ENCODE peak calls at places on chromosomes 2 and 18, in six cellular contexts. V is spleen, Z is Peyer's patch, K is IMR-90, N is brain microvascular endothelial cell, P is RWPE1. X is an unnamed sample.

GRCh38 chr2:98771264-98771663 is 40.3 kb upstream of the MGAT4A start:
- DNase-seq in V (no peak), Z (no peak), K (no peak), N (no peak), P (no peak), X (no peak)

GRCh38 chr2:209600257-209601180 is 171.1 kb upstream of the UNC80 start:
- DNase-seq in V (no peak), Z (no peak), K (no peak), N (no peak), P (no peak), X (no peak)

GRCh38 chr2:148614332-148615049 is 30.1 kb upstream of the EPC2 start:
- DNase-seq in V (no peak), Z (no peak), K (peak), N (peak), P (peak), X (peak)

GRCh38 chr18:68648191-68648590 is 66.7 kb downstream of the TMX3 start:
- DNase-seq in V (no peak), Z (no peak), K (no peak), N (no peak), P (no peak), X (no peak)

GRCh38 chr18:46293699-46294300 is 189.6 kb downstream of the HAUS1 start:
- DNase-seq in V (no peak), Z (no peak), K (peak), N (no peak), P (no peak), X (peak)

GRCh38 chr2:2656046-2656715 is 325.1 kb upstream of the MYT1L start:
- DNase-seq in V (peak), Z (no peak), K (no peak), N (no peak), P (no peak), X (no peak)

GRCh38 chr2:64023485-64024258 is 4.4 kb upstream of the VPS54 start:
- DNase-seq in V (no peak), Z (no peak), K (no peak), N (no peak), P (no peak), X (no peak)

GRCh38 chr18:3625717-3626091 is 175.7 kb downstream of the TGIF1 start:
- DNase-seq in V (no peak), Z (no peak), K (peak), N (no peak), P (no peak), X (no peak)

GRCh38 chr2:195009202-195009601 is 647.8 kb upstream of the SLC39A10 start:
- DNase-seq in V (no peak), Z (no peak), K (peak), N (no peak), P (no peak), X (no peak)

GRCh38 chr2:130724455-130724854 is 4.4 kb upstream of the GPR148 start:
- DNase-seq in V (no peak), Z (no peak), K (no peak), N (no peak), P (no peak), X (no peak)

GRCh38 chr2:148813603-148814065 is 61.4 kb upstream of the KIF5C start:
- DNase-seq in V (peak), Z (no peak), K (no peak), N (no peak), P (no peak), X (no peak)

GRCh38 chr2:161044937-161045336 is 115.3 kb upstream of the TANK start:
- DNase-seq in V (no peak), Z (no peak), K (peak), N (no peak), P (no peak), X (no peak)

GRCh38 chr2:161136696-161137324 is 23.4 kb upstream of the TANK start:
- DNase-seq in V (no peak), Z (no peak), K (peak), N (peak), P (no peak), X (peak)

GRCh38 chr18:76678248-76678647 is 144.1 kb upstream of the ZNF236 start:
- DNase-seq in V (no peak), Z (no peak), K (no peak), N (no peak), P (no peak), X (no peak)

GRCh38 chr2:71893646-71894045 is 254.0 kb downstream of the CYP26B1 start:
- DNase-seq in V (no peak), Z (no peak), K (no peak), N (no peak), P (no peak), X (no peak)

GRCh38 chr2:19860022-19860421 is 41.8 kb downstream of the TTC32 start:
- DNase-seq in V (no peak), Z (no peak), K (peak), N (no peak), P (peak), X (no peak)

GRCh38 chr2:46737577-46737976 is 178.0 kb downstream of the MCFD2 start:
- DNase-seq in V (no peak), Z (no peak), K (peak), N (no peak), P (peak), X (peak)

GRCh38 chr2:68809324-68810240 is 61.6 kb downstream of the BMP10 start:
- DNase-seq in V (no peak), Z (no peak), K (no peak), N (no peak), P (no peak), X (no peak)

GRCh38 chr2:12726271-12726670 is 9.5 kb downstream of the TRIB2 start:
- DNase-seq in V (no peak), Z (no peak), K (no peak), N (no peak), P (no peak), X (no peak)

GRCh38 chr2:213246665-213247281 is 37.5 kb upstream of the SPAG16 start:
- DNase-seq in V (no peak), Z (no peak), K (peak), N (no peak), P (peak), X (peak)

GRCh38 chr2:121904656-121905055 is 149.2 kb downstream of the TSN start:
- DNase-seq in V (no peak), Z (no peak), K (no peak), N (no peak), P (no peak), X (no peak)

GRCh38 chr18:9742588-9743131 is 34.6 kb downstream of the RAB31 start:
- DNase-seq in V (peak), Z (no peak), K (peak), N (peak), P (no peak), X (peak)

GRCh38 chr2:56108806-56109205 is 75.0 kb upstream of the CCDC85A start:
- DNase-seq in V (no peak), Z (no peak), K (no peak), N (no peak), P (no peak), X (peak)

GRCh38 chr2:234038076-234038802 is 12.3 kb upstream of the SPP2 start:
- DNase-seq in V (no peak), Z (no peak), K (peak), N (no peak), P (no peak), X (no peak)

GRCh38 chr18:363327-364115 is 95.7 kb upstream of the THOC1 start:
- DNase-seq in V (no peak), Z (no peak), K (peak), N (no peak), P (no peak), X (no peak)

GRCh38 chr2:67485431-67485830 is 88.3 kb downstream of the ETAA1 start:
- DNase-seq in V (no peak), Z (no peak), K (peak), N (peak), P (no peak), X (no peak)

GRCh38 chr2:61151434-61151833 is 10.6 kb upstream of the C2orf74 start:
- DNase-seq in V (no peak), Z (no peak), K (peak), N (peak), P (peak), X (no peak)

GRCh38 chr18:9380571-9381390 is 46.2 kb downstream of the TWSG1 start:
- DNase-seq in V (no peak), Z (no peak), K (peak), N (peak), P (no peak), X (no peak)

GRCh38 chr2:63654959-63655358 is 66.2 kb downstream of the MDH1 start:
- DNase-seq in V (no peak), Z (no peak), K (no peak), N (no peak), P (no peak), X (no peak)

GRCh38 chr2:95158891-95159619 is 593 bp downstream of the ZNF514 start:
- DNase-seq in V (peak), Z (peak), K (peak), N (peak), P (peak), X (peak)

GRCh38 chr2:104734937-104735586 is 118.9 kb upstream of the POU3F3 start:
- DNase-seq in V (no peak), Z (no peak), K (no peak), N (no peak), P (no peak), X (no peak)

GRCh38 chr2:100058014-100058310 is 84.4 kb downstream of the AFF3 start:
- DNase-seq in V (no peak), Z (no peak), K (peak), N (peak), P (no peak), X (no peak)

GRCh38 chr2:69076601-69077000 is 63.6 kb downstream of the ANTXR1 start:
- DNase-seq in V (no peak), Z (no peak), K (no peak), N (no peak), P (no peak), X (no peak)

GRCh38 chr18:38698108-38698507 is 1132.5 kb upstream of the CELF4 start:
- DNase-seq in V (no peak), Z (no peak), K (no peak), N (no peak), P (no peak), X (no peak)

GRCh38 chr2:96762529-96763253 is 2.0 kb downstream of the CNNM4 start:
- DNase-seq in V (no peak), Z (no peak), K (no peak), N (no peak), P (no peak), X (no peak)

GRCh38 chr2:37934591-37935513 is 9.8 kb downstream of the RMDN2 start:
- DNase-seq in V (no peak), Z (no peak), K (no peak), N (no peak), P (no peak), X (no peak)

GRCh38 chr2:15939854-15940660 is at the start of gene MYCN:
- DNase-seq in V (no peak), Z (peak), K (no peak), N (peak), P (peak), X (peak)

GRCh38 chr18:63741769-63742168 is 33.4 kb upstream of the SERPINB7 start:
- DNase-seq in V (no peak), Z (no peak), K (peak), N (peak), P (peak), X (no peak)

GRCh38 chr2:103451283-103451682 is 689.5 kb downstream of the TMEM182 start:
- DNase-seq in V (no peak), Z (no peak), K (no peak), N (no peak), P (no peak), X (no peak)

GRCh38 chr2:142857247-142858154 is 20.0 kb upstream of the KYNU start:
- DNase-seq in V (no peak), Z (no peak), K (peak), N (no peak), P (peak), X (no peak)

DNA sequence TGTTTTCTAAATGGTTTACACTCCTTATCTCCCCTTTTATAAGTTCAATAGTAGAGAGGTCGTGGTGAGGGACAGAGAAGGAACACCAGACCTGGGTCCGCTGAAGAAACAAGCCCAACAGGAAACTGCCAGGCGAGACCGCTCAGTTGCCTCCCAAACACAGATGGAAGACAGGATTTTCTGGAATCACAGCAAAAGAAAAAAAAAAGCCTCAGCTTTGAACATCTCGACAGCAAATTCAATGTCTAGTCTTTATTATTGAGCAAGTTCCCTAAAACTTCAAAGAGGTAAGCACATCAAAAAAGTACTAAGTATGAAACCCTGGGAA is 33.5 kb upstream of the GNAL start:
- DNase-seq in V (no peak), Z (no peak), K (no peak), N (no peak), P (no peak), X (no peak)
- TF ChIP-seq CTCF in V (no peak), Z (no peak), K (no peak), N (no peak), P (no peak), X (no peak)

DNA sequence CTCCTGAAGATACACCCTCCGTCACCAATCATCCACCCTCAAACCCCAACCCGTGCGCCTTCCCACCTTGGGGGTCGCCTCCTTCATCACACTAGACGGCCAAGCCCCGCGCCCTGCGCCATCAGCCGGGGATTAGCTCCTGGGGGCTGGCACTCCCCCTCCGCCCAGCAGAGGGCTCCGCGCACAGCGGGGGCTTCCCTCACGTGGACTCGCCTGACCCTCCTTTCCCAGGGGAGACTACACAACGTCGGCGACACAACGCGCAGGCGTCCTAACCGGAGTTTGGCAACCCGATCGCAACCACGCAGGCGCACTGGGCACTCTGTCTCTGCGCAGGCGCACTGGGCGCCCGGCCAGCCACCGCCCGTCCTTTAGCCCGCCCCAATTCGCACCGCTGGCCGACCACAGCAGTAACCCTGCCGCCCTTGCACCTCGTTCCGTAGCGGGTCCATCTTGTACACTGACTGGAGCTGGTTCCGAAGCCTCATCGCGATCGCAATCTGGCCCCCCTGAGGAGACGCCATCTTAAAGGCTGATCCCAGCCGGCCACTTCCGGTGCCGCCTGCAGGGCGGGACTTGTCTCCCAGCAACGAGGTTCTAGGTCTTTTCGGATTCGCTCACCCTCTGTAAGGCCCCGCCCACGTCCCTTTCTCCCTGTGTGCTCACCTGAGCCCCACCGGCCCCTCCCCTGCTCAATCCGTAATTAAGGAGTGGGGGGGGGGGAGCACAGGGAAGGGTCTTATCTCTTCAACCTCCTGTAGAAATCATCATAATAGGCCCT is at the start of gene PCGF1:
- DNase-seq in V (peak), Z (peak), K (peak), N (peak), P (peak), X (peak)
- TF ChIP-seq CTCF in V (peak), Z (peak), K (peak), N (peak), P (peak), X (no peak)

GRCh38 chr2:101983486-101983885 is 8.3 kb upstream of the IL1R2 start:
- DNase-seq in V (no peak), Z (no peak), K (no peak), N (no peak), P (peak), X (no peak)

GRCh38 chr2:101984656-101985055 is 7.1 kb upstream of the IL1R2 start:
- DNase-seq in V (no peak), Z (no peak), K (no peak), N (no peak), P (no peak), X (no peak)

GRCh38 chr2:101985101-101985792 is 6.5 kb upstream of the IL1R2 start:
- DNase-seq in V (no peak), Z (no peak), K (no peak), N (no peak), P (peak), X (peak)

GRCh38 chr2:101982630-101983029 is 9.1 kb upstream of the IL1R2 start:
- DNase-seq in V (no peak), Z (no peak), K (no peak), N (no peak), P (no peak), X (no peak)

GRCh38 chr2:101983928-101984327 is 7.8 kb upstream of the IL1R2 start:
- DNase-seq in V (no peak), Z (no peak), K (no peak), N (no peak), P (no peak), X (no peak)
- TF ChIP-seq CTCF in V (no peak), Z (peak), K (peak), N (peak), P (no peak), X (no peak)

GRCh38 chr2:155368934-155369333 is 670.4 kb downstream of the KCNJ3 start:
- DNase-seq in V (no peak), Z (no peak), K (peak), N (no peak), P (no peak), X (no peak)
- TF ChIP-seq CTCF in V (no peak), Z (peak), K (peak), N (no peak), P (peak), X (no peak)

X was measured in Calu3.